ENCODE peak calls at places on chromosomes 2 and 18, in eight cellular contexts. R is ovary; S is fibroblast of pulmonary artery; Q is fibroblast of mammary gland; Y is right cardiac atrium; E is mesendoderm; J is effector memory CD4-positive, alpha-beta T cell; O is CD4-positive, CD25-positive, alpha-beta regulatory T cell. G is an unnamed sample.

GRCh38 chr2:69169990-69170389 is 157.0 kb downstream of the ANTXR1 start:
- DNase-seq in R (no peak), S (no peak), Q (no peak), Y (no peak), E (no peak), J (no peak), O (no peak), G (no peak)

GRCh38 chr2:80016166-80016565 is 288.4 kb downstream of the LRRTM1 start:
- DNase-seq in R (no peak), S (no peak), Q (no peak), Y (no peak), E (no peak), J (no peak), O (no peak), G (no peak)

GRCh38 chr2:211128287-211128686 is 571.9 kb downstream of the CPS1 start:
- DNase-seq in R (no peak), S (no peak), Q (no peak), Y (no peak), E (peak; percentile 56), J (no peak), O (no peak), G (no peak)

GRCh38 chr2:224393145-224393544 is 8.8 kb downstream of the FAM124B start:
- DNase-seq in R (no peak), S (no peak), Q (no peak), Y (no peak), E (no peak), J (no peak), O (no peak), G (no peak)

GRCh38 chr2:3181416-3182010 is 196.1 kb downstream of the EIPR1 start:
- DNase-seq in R (no peak), S (no peak), Q (no peak), Y (no peak), E (peak; percentile 67), J (no peak), O (no peak), G (no peak)

GRCh38 chr2:113284481-113284880 is 5.8 kb upstream of the PAX8 start:
- DNase-seq in R (no peak), S (peak; percentile 11), Q (peak; percentile 16), Y (no peak), E (no peak), J (no peak), O (no peak), G (no peak)

GRCh38 chr18:35376742-35377695 is at the start of gene ZNF396:
- DNase-seq in R (peak; percentile 77), S (peak; percentile 58), Q (peak; percentile 30), Y (peak; percentile 94), E (peak; percentile 89), J (peak; percentile 60), O (peak; percentile 67), G (peak; percentile 38)

GRCh38 chr2:105950521-105951389 is 206.0 kb downstream of the NCK2 start:
- DNase-seq in R (no peak), S (peak; percentile 11), Q (no peak), Y (no peak), E (peak; percentile 96), J (no peak), O (no peak), G (no peak)

DNA sequence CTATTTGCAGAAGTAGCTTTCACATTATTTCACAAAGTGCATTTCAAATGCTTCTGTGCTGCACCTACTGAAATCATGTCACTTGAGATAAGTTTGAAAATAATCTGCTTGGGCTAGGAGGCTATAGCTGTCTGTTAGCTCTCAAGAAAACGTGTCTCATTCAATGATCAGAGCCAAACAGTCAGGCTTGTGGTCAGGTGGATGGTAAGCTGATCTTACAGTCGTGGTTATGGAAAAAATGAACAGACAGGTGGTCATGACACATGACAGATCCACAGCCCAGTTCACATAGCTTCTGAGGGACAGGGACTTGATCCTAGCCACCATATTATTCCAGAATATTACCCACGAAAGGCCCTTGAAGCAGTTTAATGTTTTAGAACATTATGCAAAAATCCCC is 26.5 kb upstream of the RFX8 start:
- DNase-seq in R (no peak), S (no peak), Q (peak; percentile 64), Y (no peak), E (no peak), J (no peak), O (no peak), G (peak; percentile 81)
- H3K4me3 ChIP-seq in R (no peak overlapping the region), S (no peak overlapping the region), Q (no peak overlapping the region), Y (no peak overlapping the region), E (no peak overlapping the region), J (no peak overlapping the region), O (no peak overlapping the region), G (no peak overlapping the region)

DNA sequence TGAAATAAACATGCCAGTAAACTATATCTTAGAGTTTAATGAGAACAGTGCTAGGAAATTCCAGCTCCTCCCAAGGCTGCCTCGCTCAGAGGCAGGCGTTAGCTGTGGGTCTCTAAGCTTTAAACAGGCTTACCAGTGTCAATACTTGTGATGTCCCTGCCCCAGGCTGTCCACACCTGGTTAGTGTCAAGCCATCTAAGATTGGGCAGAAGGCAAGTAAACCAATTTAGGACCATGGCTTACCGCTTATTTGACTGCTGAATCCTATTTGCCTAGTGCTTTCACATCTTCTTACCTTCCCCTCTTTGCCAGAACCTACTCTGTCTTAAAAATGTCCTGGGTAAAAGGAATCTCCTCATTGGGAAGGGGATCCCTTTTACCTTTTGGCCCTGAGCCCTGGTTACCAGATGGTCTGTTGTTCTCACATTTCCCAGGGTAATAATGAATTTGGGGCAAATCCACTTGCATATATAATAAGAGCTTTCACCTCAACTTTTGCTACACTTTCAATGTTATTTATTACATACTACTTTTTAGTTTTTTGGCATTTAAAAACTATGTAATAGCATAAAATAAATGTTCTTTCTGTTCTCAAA is 14.9 kb downstream of the CERS6 start:
- DNase-seq in R (no peak), S (no peak), Q (no peak), Y (no peak), E (peak; percentile 77), J (no peak), O (no peak), G (no peak)
- H3K4me3 ChIP-seq in R (no peak overlapping the region), S (no peak overlapping the region), Q (no peak overlapping the region), Y (no peak overlapping the region), E (no peak overlapping the region), J (no peak overlapping the region), O (no peak overlapping the region), G (no peak overlapping the region)

GRCh38 chr18:23136326-23137092 is 1.2 kb downstream of the CABLES1 start:
- DNase-seq in R (peak; percentile 48), S (peak; percentile 39), Q (no peak), Y (peak; percentile 84), E (peak; percentile 46), J (no peak), O (peak; percentile 44), G (no peak)
- H3K4me3 ChIP-seq in R (peak overlapping the region; percentile 56), S (peak overlapping the region; percentile 69), Q (no peak overlapping the region), Y (peak overlapping the region; percentile 93), E (peak overlapping the region; percentile 65), J (peak overlapping the region; percentile 29), O (no peak overlapping the region), G (no peak overlapping the region)

DNA sequence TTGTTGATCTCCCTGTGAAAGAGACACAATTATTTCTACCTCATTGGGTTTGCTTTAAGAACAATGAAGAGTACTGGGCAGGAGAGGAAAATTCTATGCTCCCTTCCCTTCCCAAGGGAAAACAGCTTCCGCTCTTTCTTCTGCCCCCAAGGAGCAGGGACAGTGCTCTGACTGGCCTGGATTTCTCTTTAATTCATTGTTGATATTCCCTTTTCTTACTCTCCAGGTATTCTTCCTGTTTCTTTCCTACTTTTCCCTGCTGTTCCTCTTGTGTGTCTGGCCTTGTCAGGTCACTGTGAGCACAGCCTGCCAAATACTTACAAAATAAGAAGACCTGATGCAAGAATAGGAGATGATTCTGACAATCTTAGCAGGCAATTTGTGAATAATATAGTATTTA is 49.6 kb upstream of the SPAG16 start:
- DNase-seq in R (no peak), S (no peak), Q (no peak), Y (no peak), E (peak; percentile 47), J (no peak), O (no peak), G (no peak)
- H3K4me3 ChIP-seq in R (no peak overlapping the region), S (no peak overlapping the region), Q (no peak overlapping the region), Y (no peak overlapping the region), E (no peak overlapping the region), J (no peak overlapping the region), O (peak overlapping the region; percentile 96), G (no peak overlapping the region)

DNA sequence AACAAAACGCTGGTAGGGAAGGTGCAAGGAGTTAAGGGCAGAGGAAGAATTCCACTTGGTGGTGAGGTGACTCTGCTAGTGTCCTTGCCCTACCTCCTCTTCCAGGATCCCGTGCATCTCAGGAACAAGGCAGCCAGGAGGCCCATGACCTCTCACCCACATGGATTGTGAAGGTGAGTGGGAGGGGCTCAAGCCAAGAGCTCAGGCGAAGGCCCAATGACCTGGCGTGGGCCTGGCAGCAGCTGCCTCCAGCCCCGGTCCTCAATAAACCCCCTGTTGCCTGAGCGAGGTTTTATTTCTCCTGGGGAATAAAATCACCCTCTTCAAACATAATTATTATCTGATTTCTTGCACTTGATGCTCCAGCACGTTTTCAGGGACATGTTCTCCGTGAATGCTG is 28.2 kb downstream of the LAMA1 start:
- DNase-seq in R (no peak), S (no peak), Q (no peak), Y (no peak), E (no peak), J (no peak), O (no peak), G (no peak)
- H3K4me3 ChIP-seq in R (no peak overlapping the region), S (no peak overlapping the region), Q (no peak overlapping the region), Y (no peak overlapping the region), E (no peak overlapping the region), J (no peak overlapping the region), O (no peak overlapping the region), G (no peak overlapping the region)

G was measured in Jurkat, Clone E6-1.